ENCODE peak calls at places on chromosome 11, in ten cellular contexts. B is NB4, W is H54, Z is sigmoid colon, H is stomach, X is testis, N is A549, V is GM12891, E is Peyer's patch, G is adrenal gland. L is an unnamed sample.

GRCh38 chr11:9977554-9977953 is 313.7 kb downstream of the SWAP70 start:
- DNase-seq in V (no peak), E (no peak), X (no peak), Z (no peak), W (no peak), B (no peak), H (no peak), N (no peak), G (no peak), L (no peak)

GRCh38 chr11:18723991-18724390 is 2.0 kb downstream of the IGSF22 start:
- DNase-seq in N (no peak), G (no peak), V (no peak), X (no peak), B (no peak), Z (no peak), W (no peak), H (no peak), E (no peak), L (no peak)

GRCh38 chr11:75145972-75146519 is 4.9 kb upstream of the SLCO2B1 start:
- DNase-seq in Z (no peak), G (no peak), X (no peak), B (no peak), N (no peak), W (no peak), H (no peak), E (no peak), V (no peak), L (no peak)

GRCh38 chr11:68468217-68468828 is 7.8 kb downstream of the PPP6R3 start:
- DNase-seq in Z (no peak), H (no peak), V (no peak), G (no peak), B (no peak), W (no peak), N (no peak), X (no peak), E (no peak), L (no peak)

GRCh38 chr11:126317681-126318641 is 14.1 kb downstream of the DCPS start:
- DNase-seq in N (no peak), E (peak), Z (peak), H (no peak), B (peak), V (no peak), W (no peak), G (peak), X (peak), L (no peak)

GRCh38 chr11:110565344-110565684 is 135.6 kb downstream of the FDX1 start:
- DNase-seq in X (peak), V (no peak), B (peak), H (no peak), Z (no peak), W (no peak), G (peak), N (no peak), E (no peak), L (no peak)

GRCh38 chr11:95829580-95830259 is 39.4 kb downstream of the CEP57 start:
- DNase-seq in B (no peak), E (no peak), X (no peak), G (no peak), N (no peak), H (no peak), W (no peak), V (no peak), Z (no peak), L (no peak)

GRCh38 chr11:20251496-20251895 is 91.2 kb upstream of the DBX1 start:
- DNase-seq in E (no peak), W (no peak), B (no peak), N (no peak), V (no peak), Z (no peak), G (no peak), X (no peak), H (no peak), L (no peak)

GRCh38 chr11:109696191-109696897 is 274.4 kb downstream of the C11orf87 start:
- DNase-seq in N (no peak), B (no peak), W (no peak), Z (no peak), G (no peak), X (no peak), H (no peak), V (no peak), E (no peak), L (no peak)

GRCh38 chr11:112834277-112834755 is 126.9 kb upstream of the NCAM1 start:
- DNase-seq in G (peak), E (no peak), B (no peak), N (no peak), Z (peak), H (peak), W (no peak), X (peak), V (no peak), L (no peak)

DNA sequence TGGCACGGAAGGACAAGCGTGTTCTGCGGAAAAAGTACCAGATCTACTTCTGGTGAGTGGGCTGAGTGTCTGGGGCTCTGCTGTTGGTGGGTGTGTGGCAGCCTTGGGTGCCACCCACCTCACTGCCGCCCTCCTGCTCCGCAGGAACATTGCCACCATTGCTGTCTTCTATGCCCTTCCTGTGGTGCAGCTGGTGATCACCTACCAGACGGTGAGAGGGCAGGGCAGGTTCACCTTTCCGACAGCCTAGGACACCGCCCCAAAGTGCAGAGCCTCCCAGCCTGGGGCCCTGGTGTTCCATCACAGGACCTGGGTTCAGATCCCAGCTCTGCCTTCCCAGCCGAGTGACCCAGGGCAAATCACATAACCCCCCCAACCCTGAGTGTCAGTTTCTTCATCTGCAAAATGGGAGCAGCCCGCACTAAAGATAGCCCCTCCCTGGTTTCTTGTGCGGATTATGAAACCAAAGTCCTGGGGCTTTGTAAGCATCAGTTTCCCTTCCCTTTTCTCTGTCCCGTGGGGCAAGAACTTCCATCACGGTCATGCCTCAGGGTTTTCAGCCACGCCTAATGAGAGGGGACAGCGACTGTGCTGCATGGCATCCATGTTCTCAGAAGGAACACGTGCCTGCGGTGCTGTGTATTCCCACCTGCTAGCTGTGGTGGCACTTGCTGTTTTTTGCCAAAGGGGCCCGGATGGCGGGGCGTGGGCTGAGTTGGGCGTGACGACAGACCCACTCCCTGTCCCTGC is 9.8 kb upstream of the TAGLN start:
- DNase-seq in Z (peak), W (no peak), E (no peak), B (peak), N (no peak), V (no peak), X (no peak), G (peak), H (peak), L (no peak)
- TF ChIP-seq POLR2A in Z (no peak), W (no peak), E (no peak), B (no peak), N (no peak), V (no peak), X (no peak), G (no peak), H (no peak), L (no peak)

DNA sequence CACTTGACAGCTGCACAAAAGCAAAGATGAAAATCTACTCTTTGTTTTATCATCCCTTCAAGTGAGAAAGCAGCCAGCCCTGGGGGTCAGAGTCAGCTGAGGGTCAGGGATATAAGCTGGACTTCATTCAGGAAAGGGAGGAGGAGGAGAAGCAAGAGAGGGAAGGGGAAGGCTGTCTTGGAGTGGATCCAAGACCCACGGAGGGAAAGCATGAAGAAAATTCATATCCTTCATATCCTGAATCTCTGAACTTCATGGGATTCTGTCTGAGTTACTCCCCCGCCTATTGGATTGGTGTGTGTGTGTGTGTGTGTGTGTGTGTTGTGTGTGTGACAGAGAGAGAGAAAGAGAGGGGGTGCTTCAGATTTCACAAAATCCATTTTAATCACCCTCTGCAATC is 327.7 kb downstream of the TENM4 start:
- DNase-seq in B (no peak), W (no peak), Z (no peak), V (no peak), H (no peak), N (no peak), G (no peak), X (no peak), E (no peak), L (no peak)
- TF ChIP-seq POLR2A in B (no peak), W (no peak), Z (no peak), V (no peak), H (no peak), N (no peak), G (no peak), X (no peak), E (no peak), L (no peak)

DNA sequence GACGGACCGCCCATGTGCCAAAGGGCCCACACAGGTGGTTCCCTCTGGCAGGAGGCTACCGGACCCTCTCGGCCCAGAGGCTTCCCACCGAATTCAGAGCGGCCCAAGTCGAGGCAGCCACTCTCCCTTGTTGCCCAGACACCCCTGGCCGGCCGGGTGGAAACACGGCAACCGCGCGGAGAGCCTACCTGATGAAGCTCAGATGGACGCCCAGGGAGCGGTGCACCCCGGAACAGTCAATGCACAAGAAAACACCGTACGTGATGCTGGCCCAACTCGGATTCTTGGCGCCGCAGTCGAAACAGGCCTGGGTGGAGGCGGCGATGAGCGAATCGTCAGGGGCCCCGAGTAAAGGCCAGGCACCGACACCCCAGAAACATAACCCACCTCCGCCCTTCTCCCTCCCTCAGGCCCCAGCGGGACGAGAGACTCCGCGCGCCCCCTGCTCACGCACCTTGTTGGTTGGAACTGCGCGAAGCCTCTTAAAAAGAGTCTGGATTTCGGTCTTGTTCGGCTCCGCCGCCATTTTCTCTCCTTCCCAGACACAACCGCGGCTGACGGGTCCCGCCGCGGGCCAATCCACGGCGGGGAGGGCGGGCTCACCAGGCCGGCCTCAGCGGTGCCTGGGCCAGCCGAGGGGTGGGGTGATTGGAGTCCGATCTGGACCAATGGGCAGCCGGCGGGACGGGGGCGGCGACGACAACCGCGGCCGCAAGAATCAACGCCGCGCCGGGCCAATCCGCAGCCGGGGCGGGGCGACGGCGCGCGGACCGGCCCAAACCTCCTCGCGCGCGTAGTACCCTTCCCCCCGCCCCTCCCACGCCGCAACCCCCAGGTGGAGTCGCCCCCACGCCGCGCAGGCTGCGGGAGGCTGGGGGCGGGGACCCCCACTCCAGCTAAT is at the start of gene ARFGAP2:
- DNase-seq in W (peak), H (peak), X (peak), N (peak), E (peak), V (peak), B (peak), Z (peak), G (peak), L (peak)
- TF ChIP-seq POLR2A in W (no peak), H (no peak), X (no peak), N (peak), E (peak), V (peak), B (peak), Z (peak), G (peak), L (peak)

DNA sequence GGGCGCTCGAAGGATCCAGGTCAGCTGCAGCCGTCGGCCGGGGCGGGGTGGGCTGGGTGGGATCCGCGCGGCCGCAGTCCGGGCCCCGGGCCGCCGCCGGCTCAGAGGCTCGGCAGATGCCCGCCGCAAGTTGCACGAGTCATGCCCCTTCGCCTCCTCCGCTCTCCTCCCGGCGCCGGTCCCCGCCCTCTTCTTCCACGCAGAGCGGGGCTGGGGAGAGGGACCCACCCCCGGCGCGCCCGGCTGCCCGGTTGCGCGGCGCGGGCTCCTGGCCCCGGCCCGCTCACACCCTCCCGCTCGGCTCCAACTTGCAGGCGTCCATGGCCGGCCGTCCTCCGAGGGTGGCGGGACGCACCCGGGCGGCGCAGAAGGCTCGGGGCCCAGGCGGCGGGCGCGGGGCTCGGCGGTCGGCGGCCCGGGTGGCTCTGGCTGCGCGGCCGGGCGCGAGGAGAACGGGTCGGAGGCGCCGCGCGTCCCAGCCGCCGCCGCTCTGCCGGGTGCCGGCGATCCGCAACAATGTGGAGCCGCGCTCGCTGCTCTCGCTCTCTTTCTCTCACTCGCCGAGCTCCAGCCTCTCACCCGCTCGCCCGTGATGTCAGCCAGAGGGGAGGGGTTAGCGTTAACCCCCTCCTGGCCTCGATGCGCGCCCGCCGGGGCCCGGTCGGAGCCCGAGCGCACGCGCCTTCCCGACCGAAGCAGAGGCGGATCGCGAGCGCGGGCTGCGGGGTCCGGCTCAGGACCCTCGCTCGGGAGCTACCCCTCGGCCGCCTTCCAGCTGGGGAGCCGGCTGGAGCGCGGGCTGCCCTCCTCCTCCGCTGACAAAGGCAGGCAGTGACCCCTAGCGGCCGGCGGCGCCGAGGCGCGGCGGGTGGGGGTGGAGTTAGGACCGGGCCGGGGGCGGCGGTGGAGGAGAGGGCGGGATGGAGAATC is at the start of gene NECTIN1:
- DNase-seq in X (peak), W (peak), Z (peak), B (peak), N (peak), V (peak), G (peak), H (peak), E (peak), L (peak)
- TF ChIP-seq POLR2A in X (no peak), W (peak), Z (peak), B (peak), N (peak), V (no peak), G (peak), H (no peak), E (peak), L (peak)

GRCh38 chr11:128311742-128312719 is 275.3 kb downstream of the ETS1 start:
- DNase-seq in Z (no peak), B (no peak), N (no peak), X (no peak), G (no peak), H (no peak), E (no peak), W (no peak), V (no peak), L (no peak)
- TF ChIP-seq POLR2A in Z (no peak), B (no peak), N (no peak), X (no peak), G (no peak), H (no peak), E (no peak), W (no peak), V (no peak), L (no peak)

DNA sequence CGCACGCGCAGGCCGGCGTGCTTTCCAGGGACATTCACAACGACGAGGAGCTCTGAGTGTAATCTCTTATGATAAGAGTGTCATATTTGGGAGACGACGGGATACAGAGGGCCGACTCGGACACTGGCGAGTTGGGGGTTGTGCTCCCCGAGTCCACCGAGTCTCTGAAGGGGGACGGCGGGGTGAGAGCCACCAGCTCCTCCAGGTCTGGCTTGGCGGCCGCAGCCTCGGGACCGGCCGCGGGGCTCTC is 170.9 kb upstream of the CTSC start:
- DNase-seq in H (no peak), B (no peak), G (no peak), N (no peak), V (no peak), E (no peak), W (no peak), Z (no peak), X (no peak), L (no peak)
- TF ChIP-seq POLR2A in H (no peak), B (no peak), G (no peak), N (no peak), V (no peak), E (no peak), W (no peak), Z (no peak), X (no peak), L (no peak)

GRCh38 chr11:26539517-26539916 is 32.5 kb downstream of the MUC15 start:
- DNase-seq in H (no peak), W (no peak), V (no peak), B (no peak), N (no peak), Z (no peak), E (no peak), X (no peak), G (no peak), L (no peak)

GRCh38 chr11:26541870-26542269 is 30.2 kb downstream of the MUC15 start:
- DNase-seq in W (no peak), N (no peak), X (no peak), G (no peak), B (no peak), Z (no peak), V (no peak), E (no peak), H (no peak), L (no peak)

DNA sequence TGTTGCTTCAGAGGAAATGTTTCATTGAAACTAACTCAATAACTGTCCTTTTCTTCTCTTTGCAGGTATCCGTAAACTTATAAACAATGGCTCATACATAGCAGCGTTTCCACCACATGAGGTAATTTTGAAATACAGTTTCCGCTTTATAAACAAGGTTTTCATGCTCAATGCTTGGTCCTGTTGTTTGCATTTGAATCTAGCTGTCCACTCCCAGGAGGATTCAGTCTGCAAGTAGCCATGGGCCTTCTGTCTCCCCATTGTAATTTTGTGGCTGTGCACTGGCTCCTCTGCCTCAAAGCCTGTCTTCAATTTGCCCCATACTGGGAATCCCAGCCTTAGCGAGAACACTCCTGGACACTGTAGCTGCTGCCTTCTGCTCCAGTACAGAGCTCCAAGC is 34.7 kb downstream of the MUC15 start:
- DNase-seq in B (no peak), H (no peak), X (no peak), E (no peak), W (no peak), N (no peak), Z (no peak), G (no peak), V (no peak), L (no peak)
- TF ChIP-seq POLR2A in B (no peak), H (no peak), X (no peak), E (no peak), W (no peak), N (no peak), Z (no peak), G (no peak), V (no peak), L (no peak)

GRCh38 chr11:862704-863388 is 20.2 kb downstream of the TSPAN4 start:
- DNase-seq in N (no peak), V (no peak), W (no peak), E (no peak), B (peak), Z (no peak), H (no peak), X (no peak), G (no peak), L (no peak)

GRCh38 chr11:864928-865327 is 22.3 kb downstream of the TSPAN4 start:
- DNase-seq in B (no peak), Z (no peak), V (no peak), W (no peak), H (no peak), X (no peak), N (no peak), E (no peak), G (no peak), L (no peak)

GRCh38 chr11:864118-864827 is 21.6 kb downstream of the TSPAN4 start:
- DNase-seq in W (no peak), B (no peak), Z (no peak), H (no peak), N (no peak), V (no peak), X (no peak), G (no peak), E (no peak), L (no peak)

GRCh38 chr11:862028-862703 is 19.5 kb downstream of the TSPAN4 start:
- DNase-seq in B (no peak), E (no peak), Z (no peak), X (no peak), V (no peak), H (peak), N (no peak), W (no peak), G (no peak), L (peak)

GRCh38 chr11:863389-864117 is 20.9 kb downstream of the TSPAN4 start:
- DNase-seq in X (no peak), G (no peak), V (no peak), E (no peak), Z (no peak), N (no peak), B (no peak), H (no peak), W (no peak), L (no peak)
- TF ChIP-seq POLR2A in X (no peak), G (no peak), V (no peak), E (no peak), Z (no peak), N (no peak), B (no peak), H (no peak), W (no peak), L (peak)

L was measured in erythroblast.